ENCODE peak calls at places on chromosomes 16 and 17, in seven cellular contexts. A is mesendoderm, E is H9, R is neuronal stem cell, S is IMR-90, P is H1, Z is trophoblast cell. D is an unnamed sample. For H3K4me1, the result is how much of the 10 kb centered on the place peaks cover.

GRCh38 chr16:27430923-27431484 is 29.0 kb downstream of the IL21R start:
- DNase-seq in R (no peak), Z (peak), P (peak), E (peak), S (peak), A (peak), D (peak)

GRCh38 chr17:66834919-66835454 is at the start of gene CACNG5:
- DNase-seq in E (peak), R (no peak), P (peak), Z (no peak), S (no peak), A (peak), D (no peak)

GRCh38 chr17:66673668-66674276 is 161.1 kb upstream of the CACNG5 start:
- DNase-seq in S (peak), E (peak), Z (peak), R (peak), P (peak), A (peak), D (peak)

GRCh38 chr17:28726396-28726911 is 421 bp upstream of the TLCD1 start:
- DNase-seq in A (peak), S (peak), Z (peak), R (peak), P (no peak), E (peak), D (peak)

GRCh38 chr16:17511340-17511739 is 40.6 kb upstream of the XYLT1 start:
- DNase-seq in Z (no peak), P (no peak), R (no peak), S (peak), A (no peak), E (no peak), D (no peak)

GRCh38 chr16:1102921-1103648 is 7.0 kb upstream of the C1QTNF8 start:
- DNase-seq in E (peak), Z (peak), A (peak), P (peak), R (peak), S (no peak), D (peak)

GRCh38 chr16:11783319-11784047 is 13.6 kb downstream of the ZC3H7A start:
- DNase-seq in Z (peak), E (no peak), S (peak), R (no peak), P (no peak), A (no peak), D (no peak)

GRCh38 chr17:49514374-49514738 is 19.3 kb downstream of the NGFR start:
- DNase-seq in S (no peak), P (peak), E (peak), A (peak), R (no peak), Z (no peak), D (peak)

GRCh38 chr17:80667462-80668277 is 123.0 kb downstream of the RPTOR start:
- DNase-seq in E (no peak), P (no peak), A (no peak), Z (no peak), R (no peak), S (no peak), D (no peak)

GRCh38 chr16:87416826-87417471 is 24.8 kb downstream of the MAP1LC3B start:
- DNase-seq in A (no peak), P (no peak), E (no peak), R (no peak), Z (peak), S (peak), D (peak)

GRCh38 chr16:67190448-67191399 is 788 bp upstream of the EXOC3L1 start:
- DNase-seq in P (no peak), E (no peak), S (peak), A (no peak), R (no peak), Z (peak), D (peak)

GRCh38 chr17:30433514-30433913 is 43.7 kb upstream of the GOSR1 start:
- DNase-seq in E (no peak), Z (no peak), P (no peak), S (peak), R (no peak), A (no peak), D (peak)

GRCh38 chr17:56806949-56807348 is 26.8 kb downstream of the C17orf67 start:
- DNase-seq in E (no peak), A (no peak), P (no peak), R (no peak), S (no peak), Z (no peak), D (no peak)

GRCh38 chr16:10867199-10867598 is 9.8 kb upstream of the CIITA start:
- DNase-seq in E (no peak), S (no peak), Z (no peak), A (no peak), R (no peak), P (no peak), D (no peak)

GRCh38 chr17:75622771-75623273 is 10.4 kb upstream of the SMIM5 start:
- DNase-seq in P (no peak), S (no peak), E (no peak), R (no peak), A (no peak), Z (no peak), D (no peak)

GRCh38 chr17:43471801-43472200 is 12.0 kb upstream of the DHX8 start:
- DNase-seq in R (no peak), E (no peak), A (no peak), S (peak), Z (peak), P (no peak), D (no peak)

GRCh38 chr17:76805319-76805718 is 62.9 kb upstream of the MGAT5B start:
- DNase-seq in E (no peak), Z (no peak), A (no peak), R (no peak), P (no peak), S (peak), D (peak)

GRCh38 chr17:2860045-2860444 is 63.8 kb downstream of the RAP1GAP2 start:
- DNase-seq in A (no peak), R (no peak), P (no peak), E (no peak), Z (no peak), S (no peak), D (no peak)

GRCh38 chr16:4679156-4679853 is 14.1 kb upstream of the NUDT16L1 start:
- DNase-seq in E (no peak), Z (no peak), P (no peak), S (no peak), R (no peak), A (no peak), D (no peak)

GRCh38 chr17:17590141-17590735 is 1.3 kb downstream of the PEMT start:
- DNase-seq in R (no peak), S (no peak), E (no peak), P (no peak), Z (no peak), A (no peak), D (no peak)

GRCh38 chr17:73205326-73205980 is 12.6 kb downstream of the COG1 start:
- DNase-seq in A (no peak), Z (no peak), S (no peak), P (no peak), E (no peak), R (no peak), D (no peak)

GRCh38 chr16:79980650-79981521 is 380.3 kb upstream of the MAF start:
- DNase-seq in S (no peak), R (peak), P (no peak), E (no peak), A (no peak), Z (no peak), D (no peak)

GRCh38 chr17:77455111-77455877 is 314.5 kb downstream of the SEC14L1 start:
- DNase-seq in Z (no peak), S (peak), E (no peak), A (no peak), P (no peak), R (no peak), D (peak)

GRCh38 chr16:35598696-35599332 is 2139.4 kb downstream of the TP53TG3F start:
- DNase-seq in E (no peak), A (no peak), S (no peak), Z (no peak), P (no peak), R (no peak), D (no peak)

GRCh38 chr17:27613425-27613824 is 17.6 kb upstream of the LGALS9 start:
- DNase-seq in E (no peak), A (no peak), Z (no peak), P (no peak), S (no peak), R (no peak), D (no peak)

GRCh38 chr17:61661135-61661534 is 70.1 kb upstream of the NACA2 start:
- DNase-seq in A (no peak), P (no peak), Z (no peak), E (no peak), R (no peak), S (no peak), D (no peak)

GRCh38 chr17:79041723-79042420 is 17.9 kb downstream of the C1QTNF1 start:
- DNase-seq in Z (no peak), E (no peak), A (no peak), P (no peak), S (peak), R (no peak), D (no peak)

GRCh38 chr17:74211141-74211928 is 2.0 kb upstream of the TTYH2 start:
- DNase-seq in S (no peak), A (peak), E (peak), P (peak), Z (peak), R (no peak), D (peak)

GRCh38 chr17:74212262-74212912 is 984 bp upstream of the TTYH2 start:
- DNase-seq in Z (no peak), S (no peak), A (no peak), R (no peak), E (peak), P (peak), D (peak)

GRCh38 chr17:74212913-74213791 is at the start of gene TTYH2:
- DNase-seq in E (peak), P (peak), R (peak), S (peak), A (peak), Z (peak), D (peak)

GRCh38 chr17:74210191-74211140 is 2.9 kb upstream of the TTYH2 start:
- DNase-seq in R (peak), P (peak), A (peak), Z (peak), S (peak), E (peak), D (peak)

DNA sequence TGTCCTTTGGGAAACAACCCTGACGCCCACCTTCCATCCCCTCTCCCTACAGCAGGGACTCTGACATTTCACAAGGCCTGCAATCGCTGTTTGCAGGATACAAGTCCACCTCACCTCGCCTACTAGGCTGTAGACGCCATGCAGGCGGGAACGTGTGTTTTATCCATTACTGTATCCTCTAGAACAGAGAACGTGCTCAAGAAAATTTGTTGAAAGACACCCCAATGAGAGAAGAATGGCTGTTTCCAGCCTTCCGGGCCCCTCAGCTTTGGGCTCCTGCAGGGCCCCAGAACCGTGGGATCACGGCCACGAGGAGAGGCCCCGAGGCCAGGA is 1.5 kb upstream of the TTYH2 start:
- DNase-seq in P (no peak), A (no peak), S (no peak), Z (no peak), E (no peak), R (no peak), D (no peak)
- H2AK5ac ChIP-seq in P (no peak), A (no peak), S (no peak), Z (peak), E (no peak), R (no peak), D (peak)

GRCh38 chr17:19368119-19368660 is 5.7 kb upstream of the B9D1 start:
- DNase-seq in S (peak), E (no peak), A (no peak), Z (no peak), R (no peak), P (no peak), D (peak)
- H3K4me1 ChIP-seq in S (under half), E (under half), A (under half), Z (under half), R (under half), P (under half), D (under half)

DNA sequence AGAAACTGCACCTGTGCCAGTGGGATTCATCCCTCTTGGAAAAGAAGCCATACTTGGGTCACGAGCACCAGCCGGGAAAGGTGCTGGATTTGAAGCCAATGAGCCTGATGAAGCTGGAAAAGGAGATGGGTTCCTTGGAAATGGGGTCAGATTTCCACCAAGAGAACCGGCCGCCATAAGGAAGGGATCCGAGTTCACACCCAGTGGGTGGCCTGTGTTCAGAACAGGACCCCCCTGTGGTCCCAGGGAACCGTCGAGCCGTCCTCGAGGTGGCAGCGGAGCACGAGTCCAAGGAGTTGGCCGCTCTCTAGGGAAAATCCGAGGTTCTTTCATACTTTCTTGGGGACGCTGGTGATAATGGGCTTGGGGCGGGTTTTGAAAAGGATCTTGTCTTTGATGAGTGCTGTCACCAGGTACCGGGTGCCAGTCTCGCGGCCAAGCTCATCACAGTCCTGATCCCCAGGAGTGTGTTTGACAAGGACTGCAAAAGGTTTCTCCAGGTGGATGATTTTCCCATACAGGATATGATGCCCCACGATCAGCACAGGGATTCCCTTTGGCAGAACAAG is 12.2 kb downstream of the CHTF8 start:
- DNase-seq in P (no peak), A (no peak), E (no peak), S (no peak), Z (no peak), R (no peak), D (no peak)
- H3K4ac ChIP-seq in P (no peak), A (no peak), E (no peak), S (no peak), Z (no peak), R (no peak), D (no peak)

GRCh38 chr17:47707056-47707791 is 13.3 kb downstream of the TBKBP1 start:
- DNase-seq in P (no peak), Z (no peak), E (no peak), R (no peak), S (peak), A (no peak), D (no peak)
- H2AK5ac ChIP-seq in P (no peak), Z (no peak), E (no peak), R (no peak), S (no peak), A (no peak), D (no peak)

DNA sequence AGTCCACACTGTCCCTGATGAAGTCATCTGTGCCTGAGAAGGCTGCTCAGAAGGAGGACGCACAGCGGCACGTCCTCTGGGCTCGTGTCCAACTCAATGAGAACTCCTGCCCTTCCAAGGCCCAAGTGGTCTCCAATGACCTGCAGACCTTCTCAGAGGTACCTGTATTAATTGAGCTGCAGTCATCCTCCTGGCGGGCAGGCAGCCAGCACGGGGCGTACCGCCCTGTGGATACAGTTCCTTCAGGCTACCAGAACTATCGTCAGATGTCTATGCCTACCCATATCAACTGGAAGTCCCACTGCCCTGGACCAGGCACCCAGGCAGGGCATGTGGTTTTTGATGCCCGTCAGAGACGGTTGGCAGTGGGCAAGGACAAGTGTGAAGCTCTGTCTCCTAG is 2.9 kb upstream of the TMEM102 start:
- DNase-seq in R (no peak), P (no peak), S (no peak), A (no peak), E (no peak), Z (no peak), D (no peak)
- H3K4me1 ChIP-seq in R (under half), P (under half), S (under half), A (under half), E (under half), Z (under half), D (under half)

GRCh38 chr16:53541326-53541725 is 38.3 kb upstream of the AKTIP start:
- DNase-seq in A (no peak), Z (no peak), P (no peak), S (peak), E (no peak), R (no peak), D (no peak)
- H3K4ac ChIP-seq in A (no peak), Z (no peak), P (no peak), S (no peak), E (no peak), R (no peak), D (no peak)

DNA sequence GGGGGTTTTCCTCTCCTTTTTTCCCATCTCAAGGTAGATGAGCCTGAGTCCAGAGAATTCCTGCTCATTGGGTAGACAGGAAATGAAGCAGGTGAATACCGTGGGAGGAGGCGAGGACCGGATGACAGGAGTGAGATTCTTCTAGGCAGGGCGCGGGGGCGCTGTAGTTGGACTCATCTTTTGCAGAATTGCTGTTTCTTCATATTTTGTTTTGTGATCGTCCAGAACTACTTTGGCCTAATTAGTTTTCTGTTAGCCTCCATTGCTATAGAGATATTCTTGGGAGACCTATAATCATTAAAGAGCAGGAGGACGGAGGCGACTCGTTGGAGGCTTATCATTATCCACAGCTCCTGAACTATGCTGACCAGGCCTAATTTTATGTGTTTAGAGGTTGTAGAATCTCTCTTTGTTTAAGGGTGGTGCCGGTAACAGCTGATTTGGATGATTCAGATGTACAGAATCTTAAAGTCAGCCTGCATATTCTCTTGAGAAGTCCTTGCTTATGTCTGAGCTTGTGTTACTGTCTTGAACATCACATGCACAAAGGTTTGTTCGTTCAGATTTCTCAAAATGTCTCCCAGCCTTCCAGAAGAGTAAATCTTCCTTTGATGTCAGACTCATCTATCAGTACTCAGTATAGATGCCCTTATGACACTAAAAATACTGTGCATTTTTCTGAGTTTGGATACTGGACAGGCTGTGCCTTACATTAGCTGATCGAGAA is 741 bp downstream of the ATP6V0A1 start:
- DNase-seq in S (peak), Z (peak), A (peak), P (no peak), R (no peak), E (peak), D (peak)
- H2AK5ac ChIP-seq in S (no peak), Z (no peak), A (no peak), P (no peak), R (no peak), E (no peak), D (no peak)

GRCh38 chr16:68508641-68509240 is 30.4 kb upstream of the ZFP90 start:
- DNase-seq in A (no peak), Z (no peak), P (no peak), E (no peak), S (no peak), R (no peak), D (no peak)
- H3K4me1 ChIP-seq in A (under half), Z (under half), P (under half), E (under half), S (under half), R (under half), D (under half)